ENCODE peak calls at places on chromosomes 4 and X, in ten cellular contexts. D, M, J, E, G, R, N, X, U and F are unnamed samples.
A peak's percentile ranks its signal among the peaks of the same experiment; 100 is the strongest.

GRCh38 chr4:815464-816146 is 10.3 kb downstream of the CPLX1 start:
- ATAC-seq in U (no peak), E (no peak), D (no peak), R (no peak), J (peak; percentile 89), X (peak; percentile 19), M (no peak), G (no peak), N (no peak), F (no peak)

GRCh38 chrX:154046262-154046771 is 26.6 kb upstream of the IRAK1 start:
- ATAC-seq in E (no peak), G (no peak), N (no peak), D (peak; percentile 74), U (peak; percentile 66), R (no peak), X (peak; percentile 77), J (no peak), M (peak; percentile 75), F (no peak)

GRCh38 chrX:80511969-80512760 is 91.9 kb downstream of the TENT5D start:
- ATAC-seq in M (no peak), D (no peak), J (no peak), R (no peak), E (no peak), G (no peak), U (no peak), N (no peak), X (no peak), F (no peak)

GRCh38 chr4:80268081-80268823 is 1.8 kb downstream of the FGF5 start:
- ATAC-seq in U (no peak), X (no peak), N (no peak), M (no peak), G (no peak), R (no peak), D (no peak), J (no peak), E (no peak), F (peak; percentile 34)

GRCh38 chrX:70444326-70445196 is at the start of gene DLG3:
- ATAC-seq in X (peak; percentile 29), D (peak; percentile 57), E (peak; percentile 68), U (no peak), J (peak; percentile 63), G (peak; percentile 44), R (peak; percentile 32), M (peak; percentile 44), N (peak; percentile 49), F (peak; percentile 41)

GRCh38 chrX:151973851-151974335 is 583 bp downstream of the GABRE start:
- ATAC-seq in X (no peak), U (peak; percentile 54), E (no peak), G (no peak), J (peak; percentile 16), M (peak; percentile 43), R (no peak), N (no peak), D (peak; percentile 18), F (no peak)

GRCh38 chrX:24350217-24350616 is 10.2 kb upstream of the SUPT20HL1 start:
- ATAC-seq in M (no peak), R (no peak), X (no peak), E (no peak), U (no peak), G (no peak), N (no peak), D (no peak), J (no peak), F (no peak)

GRCh38 chrX:13688384-13688771 is 550 bp upstream of the RAB9A start:
- ATAC-seq in N (peak; percentile 30), J (peak; percentile 39), X (no peak), D (no peak), R (peak; percentile 8), M (no peak), U (no peak), G (peak; percentile 22), E (no peak), F (peak; percentile 39)

GRCh38 chrX:150582338-150582948 is 14.0 kb downstream of the MTM1 start:
- ATAC-seq in E (no peak), J (peak; percentile 75), N (no peak), U (no peak), X (no peak), G (no peak), R (no peak), M (no peak), D (no peak), F (no peak)

GRCh38 chr4:20464381-20464780 is 212.7 kb downstream of the SLIT2 start:
- ATAC-seq in U (no peak), D (no peak), R (no peak), E (no peak), J (no peak), M (no peak), N (no peak), G (no peak), X (no peak), F (no peak)

GRCh38 chr4:88005086-88005485 is 2.3 kb upstream of the PKD2 start:
- ATAC-seq in R (no peak), J (no peak), E (no peak), X (no peak), G (no peak), N (no peak), D (no peak), M (no peak), U (no peak), F (no peak)

GRCh38 chr4:13553081-13553480 is 8.8 kb upstream of the NKX3-2 start:
- ATAC-seq in R (no peak), D (no peak), J (no peak), N (no peak), M (no peak), G (no peak), E (no peak), U (no peak), X (no peak), F (no peak)

GRCh38 chr4:48680848-48681568 is 99.1 kb downstream of the FRYL start:
- ATAC-seq in N (no peak), X (no peak), J (no peak), D (no peak), U (no peak), M (no peak), E (no peak), R (no peak), G (no peak), F (no peak)

GRCh38 chrX:85051627-85052026 is 48.0 kb downstream of the APOOL start:
- ATAC-seq in M (no peak), X (no peak), U (no peak), G (no peak), D (no peak), J (no peak), N (no peak), E (no peak), R (no peak), F (no peak)

GRCh38 chrX:14533867-14534266 is 4.5 kb downstream of the GLRA2 start:
- ATAC-seq in R (no peak), X (no peak), G (no peak), E (no peak), J (no peak), U (no peak), N (no peak), D (no peak), M (no peak), F (no peak)

GRCh38 chrX:287670-288069 is 6.5 kb downstream of the PLCXD1 start:
- ATAC-seq in U (no peak), R (no peak), M (no peak), G (no peak), D (no peak), N (no peak), X (no peak), J (no peak), E (no peak), F (no peak)

GRCh38 chrX:39682778-39683177 is 415.0 kb downstream of the BCOR start:
- ATAC-seq in D (no peak), E (no peak), M (no peak), X (no peak), R (no peak), G (no peak), J (no peak), N (no peak), U (no peak), F (no peak)

GRCh38 chrX:70504772-70505450 is 60.3 kb downstream of the DLG3 start:
- ATAC-seq in X (no peak), G (peak; percentile 63), J (no peak), D (no peak), U (no peak), N (no peak), R (no peak), E (no peak), M (no peak), F (peak; percentile 60)

GRCh38 chrX:150099316-150099715 is 161.0 kb upstream of the EOLA2 start:
- ATAC-seq in R (no peak), D (no peak), E (no peak), J (no peak), M (no peak), X (no peak), U (no peak), G (no peak), N (no peak), F (no peak)